ENCODE peak calls at places on chromosomes 11 and 22, in ten cellular contexts. Q is Peyer's patch, P is HepG2, L is heart left ventricle, N is ovary, Z is breast epithelium, J is prostate gland, V is IMR-90, X is A549, R is spleen. Y is an unnamed sample.

GRCh38 chr22:28710112-28710888 is 30.7 kb upstream of the TTC28 start:
- DNase-seq in R (no peak), Q (no peak), P (peak; percentile 13), V (peak; percentile 93), J (no peak), X (peak; percentile 47), N (no peak), Z (no peak), L (no peak), Y (no peak)

GRCh38 chr11:35461917-35462316 is 42.6 kb upstream of the SLC1A2 start:
- DNase-seq in L (no peak), J (no peak), Z (no peak), R (no peak), Q (no peak), N (no peak), P (no peak), X (no peak), V (no peak), Y (no peak)

GRCh38 chr22:44396021-44396726 is 83.4 kb upstream of the SHISAL1 start:
- DNase-seq in R (peak; percentile 39), V (no peak), X (no peak), J (no peak), L (peak; percentile 6), N (no peak), Q (peak; percentile 14), Z (peak; percentile 24), P (no peak), Y (peak; percentile 10)

GRCh38 chr22:24582111-24582814 is 10.6 kb downstream of the LRRC75B start:
- DNase-seq in N (peak; percentile 26), P (no peak), X (no peak), J (no peak), Q (no peak), Z (no peak), R (peak; percentile 63), V (no peak), L (no peak), Y (peak; percentile 52)

GRCh38 chr22:24128024-24128423 is 53.3 kb upstream of the SUSD2 start:
- DNase-seq in J (no peak), V (no peak), L (no peak), R (no peak), Q (no peak), P (no peak), X (no peak), N (no peak), Z (no peak), Y (no peak)

GRCh38 chr22:43990044-43990443 is 34.1 kb upstream of the PARVB start:
- DNase-seq in L (no peak), J (no peak), X (no peak), Q (no peak), P (no peak), N (no peak), R (no peak), V (no peak), Z (no peak), Y (no peak)

GRCh38 chr22:44094751-44095302 is 70.7 kb downstream of the PARVB start:
- DNase-seq in Q (no peak), L (peak; percentile 20), J (no peak), R (peak; percentile 19), X (no peak), P (no peak), V (no peak), Z (no peak), N (no peak), Y (no peak)

GRCh38 chr11:13143486-13144297 is 133.9 kb upstream of the BMAL1 start:
- DNase-seq in X (no peak), P (no peak), Z (no peak), L (no peak), N (no peak), R (no peak), V (no peak), Q (peak; percentile 52), J (peak; percentile 39), Y (peak; percentile 43)

GRCh38 chr11:65653229-65654225 is 9.2 kb downstream of the RELA start:
- DNase-seq in X (no peak), R (peak; percentile 59), N (peak; percentile 46), L (no peak), Z (no peak), V (no peak), Q (no peak), P (peak; percentile 88), J (peak; percentile 45), Y (peak; percentile 77)

GRCh38 chr11:34252651-34253050 is 105.2 kb downstream of the ABTB2 start:
- DNase-seq in L (no peak), P (no peak), N (no peak), X (no peak), J (no peak), V (no peak), Q (no peak), Z (no peak), R (no peak), Y (no peak)

GRCh38 chr22:27435839-27436581 is 365.5 kb downstream of the MN1 start:
- DNase-seq in R (no peak), N (peak; percentile 64), X (no peak), Z (no peak), Q (no peak), P (no peak), L (peak; percentile 83), V (peak; percentile 65), J (no peak), Y (no peak)

DNA sequence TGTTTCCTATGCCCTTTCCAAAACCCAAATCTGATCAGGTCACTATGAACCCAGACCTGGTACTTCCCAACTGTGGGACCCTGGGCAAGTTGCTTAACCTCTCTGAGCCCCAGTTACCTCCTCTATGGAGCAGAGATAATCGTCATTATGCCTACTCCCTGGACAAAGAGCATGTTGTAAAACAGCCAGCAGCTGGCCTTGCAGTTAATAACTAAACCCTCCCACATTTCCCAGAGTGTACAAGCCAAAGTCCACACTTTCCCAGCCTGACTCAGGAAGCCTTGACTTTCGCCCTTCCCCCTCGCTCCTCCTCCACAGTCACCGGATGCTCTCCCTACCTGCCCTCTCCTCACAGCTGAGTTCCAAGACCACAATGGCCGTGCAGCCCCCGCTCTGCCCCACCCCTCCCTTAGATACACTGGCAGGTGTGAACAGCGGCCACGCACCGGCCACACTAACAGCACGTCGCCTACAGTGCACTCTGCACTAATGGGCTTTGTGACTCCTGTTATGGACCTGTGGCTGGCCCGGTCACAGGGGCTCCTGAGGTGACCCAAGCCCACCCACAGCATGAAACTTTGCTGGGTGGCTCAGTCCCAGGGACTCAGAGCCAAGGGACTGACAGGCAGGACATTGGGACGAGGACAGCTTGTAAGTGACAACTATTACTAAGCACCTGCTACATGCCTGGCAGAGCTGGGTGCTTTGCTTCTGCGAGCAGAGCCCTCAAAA is 15.6 kb upstream of the MFNG start:
- DNase-seq in N (peak; percentile 72), P (peak; percentile 99), R (no peak), X (peak; percentile 95), Q (peak; percentile 91), Z (peak; percentile 80), L (no peak), V (peak; percentile 93), J (peak; percentile 82), Y (peak; percentile 91)
- TF ChIP-seq POLR2A in N (no peak), P (peak; percentile 14), R (no peak), X (peak; percentile 9), Q (no peak), Z (no peak), L (no peak), V (no peak), J (no peak), Y (no peak)

GRCh38 chr11:123479048-123479837 is 49.2 kb downstream of the GRAMD1B start:
- DNase-seq in P (no peak), V (no peak), X (no peak), Z (no peak), Q (no peak), N (no peak), R (no peak), L (no peak), J (no peak), Y (no peak)
- TF ChIP-seq CTCF in P (no peak), V (no peak), X (no peak), Z (no peak), Q (no peak), N (no peak), R (no peak), L (no peak), J (no peak), Y (no peak)

DNA sequence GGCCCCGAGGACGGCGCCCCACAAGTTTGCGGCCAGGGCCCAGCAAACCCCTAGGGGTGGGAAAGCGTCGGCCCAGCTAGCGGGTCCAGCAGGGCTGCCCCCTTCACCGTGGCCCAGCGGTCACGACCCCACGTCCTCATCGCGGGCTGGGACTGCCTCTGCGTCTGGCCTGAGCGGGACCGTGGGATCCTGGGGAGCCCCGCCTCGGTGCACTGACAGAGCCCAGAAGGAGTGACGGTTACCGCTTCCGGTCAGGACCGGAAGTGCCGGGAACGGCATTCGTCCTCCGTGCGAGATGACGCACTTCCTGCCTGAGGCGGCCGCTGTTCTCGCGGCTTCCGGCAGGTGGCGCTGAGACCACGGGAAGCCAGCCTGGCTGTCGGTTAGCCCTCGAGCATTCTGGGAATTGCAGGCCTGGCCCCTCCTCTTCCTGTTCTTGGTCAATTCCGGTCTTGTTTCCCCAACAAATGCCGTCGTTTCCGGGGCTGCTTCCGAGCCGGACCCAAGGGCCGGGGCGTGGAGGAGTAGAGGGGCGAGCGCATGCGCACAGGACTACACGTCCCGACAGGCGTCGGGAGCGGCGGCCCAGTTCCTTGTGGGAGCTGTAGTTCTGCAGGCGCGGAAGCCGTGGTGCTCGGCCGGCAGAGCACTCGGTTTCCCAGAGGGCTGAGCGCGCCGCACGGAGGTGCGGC is at the start of gene TSSC4:
- DNase-seq in Z (peak; percentile 98), N (peak; percentile 100), L (peak; percentile 100), J (peak; percentile 100), P (peak; percentile 99), Q (peak; percentile 100), V (peak; percentile 100), R (peak; percentile 100), X (peak; percentile 100), Y (peak; percentile 100)
- TF ChIP-seq POLR2A in Z (peak; percentile 89), N (peak; percentile 98), L (peak; percentile 72), J (peak; percentile 65), P (peak; percentile 75), Q (peak; percentile 85), V (peak; percentile 53), R (peak; percentile 11), X (peak; percentile 89), Y (peak; percentile 92)

DNA sequence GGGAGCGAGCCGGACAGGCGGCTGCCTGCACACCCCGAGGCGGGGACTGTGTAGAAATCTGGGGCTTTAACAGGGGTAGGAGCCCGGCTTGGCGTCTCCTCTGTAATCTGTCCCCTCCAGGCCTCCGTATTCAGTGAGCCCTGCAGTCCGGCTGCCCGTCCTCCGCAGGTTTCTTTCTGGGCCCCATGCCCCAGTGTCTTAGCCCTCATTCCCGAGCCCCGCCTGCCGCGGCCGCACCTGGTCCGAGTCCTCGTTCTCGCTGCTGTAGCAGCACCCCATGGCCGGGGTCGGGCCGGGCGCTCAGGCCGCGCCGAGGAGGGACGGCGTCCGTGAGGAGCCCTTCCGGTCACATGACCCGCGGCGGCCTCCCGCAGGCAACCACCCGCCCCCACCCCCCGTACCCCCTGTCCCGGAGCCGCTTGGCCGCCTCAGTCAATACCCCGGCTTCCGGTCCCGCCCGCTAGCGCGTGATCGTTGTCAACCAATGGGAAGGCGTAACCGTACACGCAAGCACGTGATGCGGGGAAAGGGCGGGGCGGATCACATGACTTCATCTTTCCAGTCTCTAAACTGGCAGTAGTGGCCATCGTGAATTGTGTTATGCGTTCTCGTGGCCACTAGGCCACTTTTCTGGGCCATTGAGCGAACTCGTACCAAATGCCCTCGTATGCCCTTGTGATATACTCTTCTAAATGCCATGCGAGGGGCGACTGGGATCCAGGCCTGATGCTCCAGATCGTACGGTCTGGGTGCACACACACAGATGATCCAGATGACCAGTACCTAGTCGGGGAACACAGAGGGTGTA is at the start of gene LAMTOR1:
- DNase-seq in R (peak; percentile 98), Q (peak; percentile 100), V (peak; percentile 99), Z (peak; percentile 100), L (peak; percentile 99), J (peak; percentile 99), P (peak; percentile 97), N (peak; percentile 100), X (peak; percentile 99), Y (peak; percentile 100)
- TF ChIP-seq CTCF in R (peak; percentile 71), Q (peak; percentile 50), V (peak; percentile 48), Z (peak; percentile 87), L (peak; percentile 42), J (peak; percentile 62), P (peak; percentile 33), N (peak; percentile 54), X (no peak), Y (peak; percentile 67)

Y was measured in stomach.